ENCODE peak calls at places on chromosomes 16 and 17, in four cellular contexts. U is ovary, B is heart right ventricle, R is neural progenitor cell. J is an unnamed sample.

GRCh38 chr16:68746951-68747350 is 9.9 kb downstream of the CDH1 start:
- DNase-seq in B (no peak), U (no peak), R (no peak), J (no peak)

GRCh38 chr17:27529230-27529796 is 73.1 kb downstream of the KSR1 start:
- DNase-seq in B (no peak), R (no peak), U (no peak), J (no peak)

GRCh38 chr17:59561042-59561441 is 4.4 kb upstream of the DHX40 start:
- DNase-seq in U (no peak), B (no peak), R (peak; percentile 22), J (no peak)

GRCh38 chr17:47846741-47847340 is 4.1 kb downstream of the SP6 start:
- DNase-seq in U (no peak), R (peak; percentile 67), B (no peak), J (no peak)

GRCh38 chr16:65782537-65783290 is 583.8 kb upstream of the CDH5 start:
- DNase-seq in R (no peak), U (no peak), B (no peak), J (no peak)

GRCh38 chr17:75822119-75822799 is 21.9 kb downstream of the UNC13D start:
- DNase-seq in U (peak; percentile 68), B (no peak), R (no peak), J (no peak)

GRCh38 chr16:56576585-56577299 is 11.9 kb downstream of the MT4 start:
- DNase-seq in B (peak; percentile 59), U (peak; percentile 78), R (peak; percentile 72), J (peak; percentile 8)

GRCh38 chr17:21286066-21286770 is 1.7 kb downstream of the MAP2K3 start:
- DNase-seq in B (peak; percentile 92), R (peak; percentile 45), U (peak; percentile 81), J (peak; percentile 96)

GRCh38 chr16:17149904-17150483 is 320.8 kb downstream of the XYLT1 start:
- DNase-seq in R (peak; percentile 77), U (no peak), B (no peak), J (no peak)

GRCh38 chr17:46194393-46195216 is 1.4 kb upstream of the KANSL1 start:
- DNase-seq in R (peak; percentile 33), B (no peak), U (no peak), J (no peak)

GRCh38 chr17:69972251-69972650 is 102.8 kb upstream of the KCNJ16 start:
- DNase-seq in R (no peak), B (no peak), U (no peak), J (no peak)

GRCh38 chr16:13780406-13780805 is 139.5 kb upstream of the ERCC4 start:
- DNase-seq in B (no peak), U (no peak), R (no peak), J (no peak)

GRCh38 chr17:8628172-8628571 is 2.4 kb downstream of the MYH10 start:
- DNase-seq in B (no peak), U (no peak), R (peak; percentile 34), J (no peak)

GRCh38 chr17:17877548-17878358 is 41.0 kb upstream of the SREBF1 start:
- DNase-seq in B (peak; percentile 88), R (peak; percentile 92), U (peak; percentile 86), J (peak; percentile 67)

GRCh38 chr16:49096191-49096945 is 185.3 kb downstream of the CBLN1 start:
- DNase-seq in B (no peak), R (peak; percentile 8), U (no peak), J (no peak)

GRCh38 chr17:27878776-27879562 is 14.2 kb downstream of the LYRM9 start:
- DNase-seq in U (peak; percentile 49), R (no peak), B (peak; percentile 42), J (no peak)

GRCh38 chr17:36842231-36842630 is 95.0 kb upstream of the LHX1 start:
- DNase-seq in B (no peak), U (no peak), R (no peak), J (no peak)

GRCh38 chr17:78381601-78382168 is 3.2 kb downstream of the PGS1 start:
- DNase-seq in B (no peak), U (no peak), R (no peak), J (no peak)

GRCh38 chr16:23434380-23434779 is 18.6 kb downstream of the COG7 start:
- DNase-seq in R (peak; percentile 65), B (peak; percentile 31), U (no peak), J (peak; percentile 63)

GRCh38 chr17:7393613-7394451 is 493 bp downstream of the PLSCR3 start:
- DNase-seq in B (no peak), R (peak; percentile 85), U (peak; percentile 57), J (no peak)

GRCh38 chr17:16377804-16378400 is 3.0 kb upstream of the UBB start:
- DNase-seq in U (no peak), R (no peak), B (no peak), J (no peak)

DNA sequence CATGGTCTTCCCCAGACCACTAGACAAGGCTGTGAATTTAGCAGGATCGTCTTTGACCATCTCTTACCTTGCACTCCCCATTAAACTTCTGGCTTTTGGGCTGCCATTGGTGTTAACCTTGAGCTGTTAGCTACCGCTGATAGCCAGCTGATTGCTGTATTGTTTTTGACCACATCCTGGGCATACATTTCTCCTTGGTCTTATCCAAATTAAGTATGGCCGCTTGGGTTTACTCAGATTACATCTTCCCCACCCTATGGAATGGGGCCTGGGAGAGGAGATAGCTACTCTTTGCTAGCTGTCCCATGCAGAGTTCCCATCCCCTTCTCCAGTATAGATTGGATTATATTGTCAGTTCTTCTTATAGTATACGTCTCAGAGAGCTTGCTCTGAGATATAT is 270.4 kb upstream of the ELAC2 start:
- DNase-seq in R (no peak), B (no peak), U (no peak), J (no peak)
- TF ChIP-seq CTCF in R (no peak), B (no peak), U (no peak), J (no peak)

DNA sequence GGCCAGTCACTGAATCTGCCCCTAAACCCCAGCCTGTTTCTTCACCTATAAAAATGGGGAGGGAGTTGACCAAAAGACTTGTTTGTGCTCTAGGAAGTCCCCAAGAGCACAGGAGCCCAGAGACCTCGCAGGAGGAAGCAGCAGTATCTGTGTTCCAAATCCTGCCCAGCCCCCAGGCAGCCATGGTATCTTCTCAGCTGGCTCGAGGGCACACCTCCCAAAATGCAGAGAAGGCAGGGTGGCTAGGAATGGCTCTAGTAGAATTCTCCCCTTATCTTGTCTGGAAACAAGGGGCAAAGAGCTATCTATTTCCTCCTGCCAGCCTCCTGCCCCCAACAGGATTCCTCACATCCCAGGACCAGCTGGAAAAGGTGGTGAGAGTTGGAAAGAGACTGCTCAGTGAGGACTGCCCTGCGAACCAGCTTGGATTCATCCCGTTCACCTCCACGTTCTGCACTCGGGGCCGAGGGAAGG is 8.6 kb upstream of the TSPOAP1 start:
- DNase-seq in R (no peak), B (no peak), U (no peak), J (no peak)
- H3K4me3 ChIP-seq in R (no peak overlapping the region), B (no peak overlapping the region), U (no peak overlapping the region), J (no peak overlapping the region)

DNA sequence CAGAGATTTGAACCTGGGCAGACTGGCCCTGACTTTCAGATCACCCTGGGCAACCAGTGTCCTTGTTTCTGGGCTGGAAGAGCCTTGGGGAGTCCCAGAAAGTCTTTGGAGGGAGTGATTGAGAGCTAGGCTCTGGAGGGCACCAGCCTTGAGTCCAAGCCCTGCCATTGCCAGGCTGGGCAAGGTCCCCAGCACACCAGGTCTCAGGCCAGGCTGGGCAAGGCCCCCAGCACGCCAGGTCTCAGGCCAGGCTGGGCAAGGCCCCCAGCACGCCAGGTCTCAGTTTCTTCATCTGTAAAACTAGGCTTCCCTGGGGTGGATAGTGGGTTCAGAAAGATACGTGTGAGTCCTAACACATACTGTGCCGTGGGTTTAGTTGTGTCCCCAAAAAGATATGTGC is 135.0 kb downstream of the IRF8 start:
- DNase-seq in U (peak; percentile 10), R (no peak), B (no peak), J (no peak)
- TF ChIP-seq CTCF in U (no peak), R (no peak), B (no peak), J (no peak)

DNA sequence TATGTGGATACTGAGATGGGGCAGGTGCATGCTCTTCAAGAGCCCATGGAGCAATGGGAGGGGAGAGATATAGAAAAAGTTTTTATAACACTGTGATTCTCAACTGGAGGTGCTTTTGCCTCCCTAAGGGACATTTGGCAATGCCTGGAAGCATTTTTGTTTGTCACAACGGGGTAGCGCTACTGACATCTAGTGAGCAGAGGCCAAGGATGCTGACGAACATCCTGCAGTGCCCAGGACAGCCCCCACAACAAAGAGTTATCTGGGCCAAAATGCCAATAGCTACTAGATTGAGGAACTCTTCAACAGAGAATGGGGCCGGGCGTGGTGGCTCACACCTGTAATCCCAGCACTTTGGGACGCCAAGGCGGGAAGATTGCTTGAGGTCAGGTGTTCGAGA is 67.2 kb upstream of the CLEC3A start:
- DNase-seq in B (no peak), U (no peak), R (peak; percentile 24), J (no peak)
- H3K4me3 ChIP-seq in B (no peak overlapping the region), U (no peak overlapping the region), R (no peak overlapping the region), J (no peak overlapping the region)

GRCh38 chr16:7910116-7910515 is 577.5 kb downstream of the RBFOX1 start:
- DNase-seq in R (no peak), B (no peak), U (no peak), J (no peak)
- TF ChIP-seq CTCF in R (no peak), B (no peak), U (no peak), J (no peak)